ENCODE peak calls at places on chromosomes 4 and X, in seven cellular contexts. A is C1 segment of cervical spinal cord; B is foreskin keratinocyte; R is NCI-H2029 treated with DMSO at 0.1 percent for 48 hours; W is CD8-positive, alpha-beta T cell; E is EL; L is A172. Z is an unnamed sample.

GRCh38 chr4:38931125-38931524 is 63.5 kb downstream of the FAM114A1 start:
- DNase-seq in A (no peak), B (no peak), R (no peak), W (no peak), E (no peak), L (no peak), Z (no peak)

GRCh38 chr4:95296052-95296451 is 252.7 kb downstream of the UNC5C start:
- DNase-seq in A (no peak), B (no peak), R (no peak), W (no peak), E (no peak), L (no peak), Z (no peak)

GRCh38 chr4:131001371-131001770 is 1905.4 kb downstream of the C4orf33 start:
- DNase-seq in A (no peak), B (peak; percentile 58), R (no peak), W (no peak), E (peak; percentile 8), L (no peak), Z (no peak)

GRCh38 chrX:31661280-31661679 is 589.4 kb upstream of the FTHL17 start:
- DNase-seq in A (no peak), B (no peak), R (no peak), W (no peak), E (no peak), L (no peak), Z (no peak)

GRCh38 chr4:41360911-41361830 is 104.4 kb downstream of the UCHL1 start:
- DNase-seq in A (peak; percentile 83), B (peak; percentile 28), R (no peak), W (no peak), E (peak; percentile 74), L (no peak), Z (peak; percentile 71)

GRCh38 chr4:108700358-108700757 is 50.0 kb downstream of the OSTC start:
- DNase-seq in A (no peak), B (peak; percentile 8), R (no peak), W (no peak), E (peak; percentile 50), L (peak; percentile 85), Z (peak; percentile 78)

GRCh38 chrX:119784747-119785446 is 6.5 kb downstream of the RPL39 start:
- DNase-seq in A (no peak), B (no peak), R (no peak), W (peak; percentile 45), E (peak; percentile 40), L (no peak), Z (peak; percentile 42)

GRCh38 chrX:7574325-7574724 is 268.6 kb upstream of the VCX start:
- DNase-seq in A (no peak), B (peak; percentile 61), R (no peak), W (no peak), E (peak; percentile 11), L (peak; percentile 13), Z (peak; percentile 2)

GRCh38 chrX:9311411-9312160 is 153.3 kb upstream of the TBL1X start:
- DNase-seq in A (no peak), B (no peak), R (no peak), W (no peak), E (no peak), L (no peak), Z (no peak)

GRCh38 chr4:181944527-181944926 is 298.7 kb upstream of the TENM3 start:
- DNase-seq in A (no peak), B (no peak), R (peak; percentile 4), W (no peak), E (no peak), L (no peak), Z (no peak)

GRCh38 chrX:45840411-45840950 is 639.8 kb upstream of the DIPK2B start:
- DNase-seq in A (no peak), B (no peak), R (no peak), W (no peak), E (peak; percentile 30), L (no peak), Z (no peak)

Z was measured in M059J.